ENCODE peak calls at places on chromosomes 7 and 10, in four cellular contexts. S is H9, K is trophoblast cell, C is H1. I is an unnamed sample. For H3K79me2, the result is how much of the 10 kb centered on the place peaks cover.

GRCh38 chr10:78336402-78336791 is 302.7 kb downstream of the RPS24 start:
- DNase-seq in K (no peak), C (no peak), S (no peak), I (no peak)

GRCh38 chr7:96667026-96667425 is 42.6 kb downstream of the SEM1 start:
- DNase-seq in C (no peak), K (no peak), S (no peak), I (no peak)

GRCh38 chr10:71077796-71078453 is 134.4 kb upstream of the UNC5B start:
- DNase-seq in C (no peak), S (no peak), K (no peak), I (no peak)

GRCh38 chr10:129772472-129773358 is 191.4 kb downstream of the EBF3 start:
- DNase-seq in C (no peak), K (peak), S (peak), I (no peak)

GRCh38 chr7:116167177-116167576 is 43.2 kb upstream of the TES start:
- DNase-seq in K (no peak), C (no peak), S (no peak), I (peak)

GRCh38 chr10:66803174-66803573 is 122.7 kb upstream of the LRRTM3 start:
- DNase-seq in C (no peak), K (no peak), S (no peak), I (peak)

GRCh38 chr7:97117372-97118188 is at the start of gene SDHAF3:
- DNase-seq in C (peak), K (peak), S (peak), I (peak)

GRCh38 chr10:91708174-91708861 is 75.4 kb upstream of the PPP1R3C start:
- DNase-seq in C (no peak), S (no peak), K (no peak), I (no peak)

GRCh38 chr7:157471259-157472125 is 134.7 kb downstream of the DNAJB6 start:
- DNase-seq in K (no peak), S (peak), C (no peak), I (no peak)

DNA sequence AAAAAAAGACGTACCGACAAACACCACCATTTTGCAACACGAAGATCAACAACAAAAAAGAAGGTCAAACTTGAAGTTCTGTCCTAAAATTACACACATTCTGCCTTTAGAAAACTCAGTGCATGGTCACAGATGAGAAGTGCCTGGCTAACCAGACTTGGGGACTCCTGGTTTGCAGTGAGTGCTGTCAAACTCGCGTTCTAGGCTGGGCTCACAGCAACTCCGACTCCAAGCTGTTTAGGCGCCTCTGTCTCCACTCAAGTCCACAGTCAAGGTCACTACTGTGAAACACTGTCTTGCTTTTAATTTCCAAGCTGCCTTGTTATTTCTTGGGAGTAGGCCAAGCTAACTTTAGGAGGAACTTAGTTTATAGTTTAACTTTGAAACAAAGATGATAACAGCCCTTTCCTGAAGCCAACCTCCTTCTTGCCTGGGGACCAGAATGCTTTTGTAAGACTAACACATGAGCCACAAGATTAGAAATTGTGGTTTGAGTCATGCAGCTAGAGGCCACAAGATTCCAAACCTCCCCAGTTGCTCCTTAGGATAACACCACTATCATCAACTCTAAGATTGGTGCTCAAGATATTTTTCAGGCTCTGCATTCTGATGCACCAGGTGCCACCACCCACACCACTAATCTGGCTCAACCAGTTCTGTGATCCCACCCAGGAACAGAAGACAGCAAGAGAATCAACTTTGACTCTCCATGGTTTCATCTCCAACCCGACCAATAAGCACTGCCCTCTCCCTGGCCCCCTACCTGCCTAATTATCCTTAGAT is 1.1 kb upstream of the DNAAF5 start:
- DNase-seq in C (no peak), K (peak), S (no peak), I (no peak)
- H3K79me2 ChIP-seq in C (half or more), K (under half), S (under half), I (under half)

GRCh38 chr7:12884856-12885440 is 197.5 kb downstream of the ARL4A start:
- DNase-seq in C (no peak), K (no peak), S (no peak), I (peak)
- H4K8ac ChIP-seq in C (no peak), K (no peak), S (no peak), I (no peak)

DNA sequence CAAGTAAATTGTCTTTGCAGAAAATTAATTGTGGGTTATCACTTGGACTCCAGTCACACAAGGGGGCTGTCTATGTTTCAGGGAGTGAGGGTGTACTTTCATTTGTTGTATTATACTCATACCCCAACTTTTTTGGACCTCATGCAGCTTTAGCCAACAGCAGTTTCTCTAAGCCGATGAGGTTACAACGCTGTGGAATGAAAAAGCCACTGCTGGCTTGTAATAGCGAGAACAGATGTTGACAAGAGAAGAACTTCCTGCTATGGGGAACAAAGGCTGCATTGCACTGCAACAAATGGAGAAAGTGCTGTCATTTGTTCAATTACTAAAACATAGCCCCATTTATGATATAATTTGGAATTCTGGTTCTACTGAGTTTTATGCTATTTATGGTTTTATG is 104.2 kb upstream of the TMEM72 start:
- DNase-seq in S (no peak), C (no peak), K (no peak), I (no peak)
- H3K9ac ChIP-seq in S (no peak), C (no peak), K (no peak), I (no peak)

GRCh38 chr7:139763330-139763729 is 14.5 kb downstream of the HIPK2 start:
- DNase-seq in K (no peak), C (no peak), S (no peak), I (no peak)

GRCh38 chr7:139762886-139763285 is 14.9 kb downstream of the HIPK2 start:
- DNase-seq in K (no peak), C (no peak), S (no peak), I (peak)

GRCh38 chr7:139768249-139768824 is 9.5 kb downstream of the HIPK2 start:
- DNase-seq in K (no peak), C (no peak), S (no peak), I (no peak)

GRCh38 chr7:139767561-139767982 is 10.2 kb downstream of the HIPK2 start:
- DNase-seq in K (no peak), C (no peak), S (no peak), I (no peak)

GRCh38 chr7:139765143-139765542 is 12.7 kb downstream of the HIPK2 start:
- DNase-seq in K (no peak), C (no peak), S (no peak), I (no peak)
- H3K79me2 ChIP-seq in K (under half), C (under half), S (under half), I (under half)

DNA sequence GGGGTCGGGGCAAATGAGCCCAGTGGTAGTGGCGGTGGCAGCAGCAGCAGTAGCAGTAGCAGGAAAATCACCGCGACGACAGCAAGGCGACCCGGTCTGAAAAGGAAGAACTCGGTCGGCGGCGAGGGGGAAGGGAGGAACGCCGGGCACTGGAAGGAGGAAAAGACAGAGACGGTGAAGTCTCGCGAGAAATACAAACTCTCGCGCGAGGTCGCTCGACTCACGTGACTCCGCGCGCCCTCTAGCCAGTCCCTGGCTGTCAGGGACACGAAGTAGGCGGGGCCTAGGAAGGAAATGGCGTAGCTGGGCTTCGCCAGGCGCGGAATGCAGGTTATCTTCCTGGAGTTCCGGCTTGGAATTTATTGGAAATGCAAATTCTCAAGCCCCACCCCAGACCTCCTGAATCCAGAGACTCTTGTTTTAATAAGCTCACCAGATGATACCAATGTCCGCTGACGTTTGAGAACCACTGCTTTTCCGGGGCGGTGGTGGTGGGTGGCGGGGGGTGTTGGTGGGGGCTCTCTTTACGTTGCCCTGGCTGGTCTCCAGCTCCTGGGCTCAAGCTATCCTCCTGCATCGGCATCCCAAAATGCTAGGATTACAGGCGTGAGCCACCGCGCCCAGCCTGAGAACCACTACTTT is at the start of gene SMNDC1:
- DNase-seq in S (peak), K (peak), C (peak), I (peak)
- H4K8ac ChIP-seq in S (no peak), K (peak), C (peak), I (peak)

GRCh38 chr10:34815174-34816066 is at the start of gene PARD3:
- DNase-seq in S (peak), C (no peak), K (peak), I (peak)
- H3K9ac ChIP-seq in S (peak), C (peak), K (peak), I (peak)

GRCh38 chr7:87759511-87759910 is 116.6 kb downstream of the SLC25A40 start:
- DNase-seq in S (no peak), K (no peak), C (no peak), I (no peak)
- H3K79me2 ChIP-seq in S (under half), K (under half), C (under half), I (under half)

GRCh38 chr7:99272476-99273045 is at the start of gene MYH16:
- DNase-seq in C (no peak), S (no peak), K (no peak), I (no peak)
- H4K8ac ChIP-seq in C (peak), S (no peak), K (no peak), I (no peak)

DNA sequence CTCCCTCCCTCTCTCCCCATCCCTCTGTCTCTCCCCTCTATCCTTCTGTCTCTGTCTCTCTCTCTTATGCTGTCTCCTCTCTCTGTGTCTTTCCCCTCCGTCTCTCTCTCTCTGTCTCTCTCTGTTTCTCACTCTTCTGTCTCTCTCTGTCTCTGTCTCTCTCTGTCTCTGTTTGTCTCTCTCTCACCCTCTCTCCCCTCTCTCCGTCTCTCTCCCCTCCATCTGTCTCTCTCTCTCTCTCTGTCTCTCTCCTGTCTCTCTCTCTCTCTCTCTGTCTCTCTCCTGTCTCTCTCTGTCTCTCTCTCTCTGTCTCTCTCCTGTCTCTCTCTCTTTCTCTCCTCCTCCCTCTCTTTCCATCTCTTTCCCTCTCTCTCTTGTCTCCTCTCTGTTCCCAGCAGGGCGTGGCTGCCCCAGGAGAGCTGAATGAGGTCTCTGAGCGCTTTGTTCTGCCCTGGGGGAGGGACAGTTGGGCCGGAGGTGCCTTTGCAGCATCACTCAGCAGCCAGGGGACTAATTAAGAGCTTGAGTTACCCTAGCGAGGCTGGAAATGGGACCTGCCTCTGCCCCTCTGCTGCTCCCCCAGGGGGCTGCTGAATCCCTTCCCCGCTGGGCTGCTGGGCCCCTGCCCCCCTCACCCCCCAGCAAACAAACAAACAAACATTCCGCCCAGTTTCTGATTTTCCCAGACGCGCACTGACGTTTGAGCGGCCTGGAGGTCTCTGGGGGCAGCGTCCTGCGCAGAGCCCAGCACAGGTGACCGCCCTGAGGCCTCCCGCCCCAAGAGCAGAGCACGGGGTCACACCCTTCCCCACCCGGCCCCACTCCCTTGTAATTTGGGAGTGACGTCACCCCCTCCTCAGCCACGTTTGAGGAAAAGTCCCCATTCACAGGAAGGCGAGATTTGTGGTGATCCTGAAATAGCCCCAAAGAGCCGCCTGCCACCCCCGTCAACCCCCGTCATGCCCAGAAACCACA is 68.1 kb downstream of the PDGFA start:
- DNase-seq in S (peak), C (peak), K (no peak), I (peak)
- H3K9ac ChIP-seq in S (no peak), C (no peak), K (no peak), I (no peak)

DNA sequence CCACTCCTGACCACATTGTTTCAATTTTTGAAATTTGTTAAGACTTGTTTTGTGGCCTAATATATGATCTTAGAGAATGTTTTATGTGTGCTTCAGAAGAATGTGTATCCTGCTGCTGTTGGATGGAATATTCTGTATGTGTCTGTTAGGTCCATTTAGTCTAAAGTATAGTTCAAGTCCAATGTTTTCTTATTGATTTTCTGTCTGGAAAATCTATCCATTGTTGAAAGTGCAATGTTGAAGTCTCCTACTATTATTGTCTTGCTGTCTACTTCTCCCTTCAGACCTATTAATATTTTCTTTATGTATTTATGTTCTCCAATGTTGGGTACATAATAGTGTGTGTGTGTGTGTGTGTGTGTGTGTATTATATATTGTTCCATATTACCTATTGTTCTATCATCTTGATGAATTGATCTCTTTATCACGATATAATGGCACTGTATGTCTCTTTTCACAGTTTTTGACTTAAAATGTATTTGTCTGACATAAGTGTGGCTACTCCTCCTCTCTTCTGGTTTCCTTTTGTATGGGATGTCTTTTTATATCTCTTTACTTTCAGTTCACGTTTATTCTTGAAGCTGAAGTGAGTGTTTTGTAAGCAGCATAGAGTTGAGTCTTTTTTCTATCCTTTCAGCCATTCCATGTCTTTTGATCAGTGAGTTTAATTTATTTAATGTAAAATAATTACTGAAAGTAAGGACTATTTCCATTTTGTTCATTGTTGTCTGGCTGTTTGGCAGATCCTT is 61.3 kb downstream of the AKR1D1 start:
- DNase-seq in S (no peak), K (peak), C (no peak), I (no peak)
- H3K79me2 ChIP-seq in S (under half), K (under half), C (under half), I (under half)